ENCODE peak calls at places on chromosomes 5 and 9, in four cellular contexts. Z is activated CD4-positive, alpha-beta memory T cell treated with anti-CD3 and anti-CD28 coated beads for 36 hours; N is activated T-helper 1 cell treated with Interleukin-2 at 50 U/mL for 16 hours; Y is stimulated activated CD4-positive, alpha-beta T cell treated with anti-CD3 and anti-CD28 coated beads, Interleukin-1b, Interleukin-23, amount 100 ng/mL, for 4 hours. J is an unnamed sample.

GRCh38 chr5:82287625-82288024 is 9.5 kb upstream of the RPS23 start:
- DNase-seq in Z (no peak), N (no peak), Y (no peak), J (no peak)

GRCh38 chr5:2149196-2149541 is 266.4 kb upstream of the IRX4 start:
- DNase-seq in Z (no peak), N (no peak), Y (no peak), J (no peak)

GRCh38 chr5:126920291-126920690 is 110.1 kb downstream of the MARCHF3 start:
- DNase-seq in Z (no peak), N (no peak), Y (no peak), J (no peak)

GRCh38 chr5:80055491-80056170 is 20.5 kb downstream of the THBS4 start:
- DNase-seq in Z (no peak), N (no peak), Y (no peak), J (no peak)

GRCh38 chr5:175859916-175860315 is 11.5 kb upstream of the CPLX2 start:
- DNase-seq in Z (no peak), N (no peak), Y (no peak), J (no peak)

GRCh38 chr9:134728801-134729495 is 87.3 kb downstream of the COL5A1 start:
- DNase-seq in Z (no peak), N (no peak), Y (no peak), J (no peak)

GRCh38 chr5:124383693-124384092 is 362.7 kb downstream of the ZNF608 start:
- DNase-seq in Z (no peak), N (no peak), Y (no peak), J (no peak)

GRCh38 chr9:102514541-102514940 is 480.6 kb upstream of the CYLC2 start:
- DNase-seq in Z (no peak), N (no peak), Y (no peak), J (no peak)

GRCh38 chr5:170974487-170974886 is 112.7 kb downstream of the RANBP17 start:
- DNase-seq in Z (no peak), N (no peak), Y (no peak), J (no peak)

GRCh38 chr9:134189475-134190231 is 25.3 kb upstream of the RNU6ATAC start:
- DNase-seq in Z (no peak), N (no peak), Y (no peak), J (no peak)

GRCh38 chr9:132651259-132651658 is 18.5 kb downstream of the DDX31 start:
- DNase-seq in Z (no peak), N (no peak), Y (no peak), J (no peak)

GRCh38 chr9:86324308-86324707 is 29.9 kb downstream of the TUT7 start:
- DNase-seq in Z (no peak), N (no peak), Y (no peak), J (no peak)

GRCh38 chr9:34170252-34170915 is 8.5 kb upstream of the UBAP1 start:
- DNase-seq in Z (no peak), N (no peak), Y (no peak), J (no peak)

GRCh38 chr5:42005561-42006153 is 80.6 kb downstream of the FBXO4 start:
- DNase-seq in Z (no peak), N (no peak), Y (no peak), J (no peak)

GRCh38 chr5:79261907-79262306 is 26.0 kb downstream of the JMY start:
- DNase-seq in Z (no peak), N (no peak), Y (no peak), J (no peak)

GRCh38 chr5:76372320-76373054 is 30.6 kb upstream of the IQGAP2 start:
- DNase-seq in Z (no peak), N (no peak), Y (no peak), J (no peak)

GRCh38 chr9:127311239-127311741 is 46.7 kb downstream of the GARNL3 start:
- DNase-seq in Z (peak), N (no peak), Y (peak), J (no peak)

GRCh38 chr9:88945636-88946333 is 45.5 kb upstream of the S1PR3 start:
- DNase-seq in Z (no peak), N (no peak), Y (no peak), J (no peak)

J was measured in T-helper 17 cell.